ENCODE peak calls at places on chromosome 5, in eight cellular contexts. One of them, this sample, is unnamed.

GRCh38 chr5:151699071-151699901 is 12.6 kb upstream of the SPARC start:
- DNase-seq in central memory CD4-positive, alpha-beta T cell: no peak
- DNase-seq in stimulated activated CD4-positive, alpha-beta T cell treated with anti-CD3 and anti-CD28 coated beads, TNF-alpha, amount 100 ng/mL, for 48 hours: no peak
- DNase-seq in H7: peak
- DNase-seq in heart left ventricle: peak
- DNase-seq in H9: peak
- DNase-seq in HT1080: peak
- DNase-seq in RPMI8226: no peak
- DNase-seq in this sample: peak

GRCh38 chr5:179183481-179183880 is 123.3 kb downstream of the ZNF354C start:
- DNase-seq in central memory CD4-positive, alpha-beta T cell: no peak
- DNase-seq in stimulated activated CD4-positive, alpha-beta T cell treated with anti-CD3 and anti-CD28 coated beads, TNF-alpha, amount 100 ng/mL, for 48 hours: no peak
- DNase-seq in H7: no peak
- DNase-seq in heart left ventricle: no peak
- DNase-seq in H9: no peak
- DNase-seq in HT1080: no peak
- DNase-seq in RPMI8226: no peak
- DNase-seq in this sample: no peak

GRCh38 chr5:64207978-64208377 is 42.3 kb downstream of the RNF180 start:
- DNase-seq in central memory CD4-positive, alpha-beta T cell: no peak
- DNase-seq in stimulated activated CD4-positive, alpha-beta T cell treated with anti-CD3 and anti-CD28 coated beads, TNF-alpha, amount 100 ng/mL, for 48 hours: no peak
- DNase-seq in H7: no peak
- DNase-seq in heart left ventricle: no peak
- DNase-seq in H9: no peak
- DNase-seq in HT1080: peak
- DNase-seq in RPMI8226: peak
- DNase-seq in this sample: no peak

GRCh38 chr5:96733771-96734498 is 71.8 kb downstream of the CAST start:
- DNase-seq in central memory CD4-positive, alpha-beta T cell: no peak
- DNase-seq in stimulated activated CD4-positive, alpha-beta T cell treated with anti-CD3 and anti-CD28 coated beads, TNF-alpha, amount 100 ng/mL, for 48 hours: no peak
- DNase-seq in H7: peak
- DNase-seq in heart left ventricle: no peak
- DNase-seq in H9: peak
- DNase-seq in HT1080: peak
- DNase-seq in RPMI8226: no peak
- DNase-seq in this sample: no peak

GRCh38 chr5:96209829-96210228 is 223.2 kb downstream of the PCSK1 start:
- DNase-seq in central memory CD4-positive, alpha-beta T cell: no peak
- DNase-seq in stimulated activated CD4-positive, alpha-beta T cell treated with anti-CD3 and anti-CD28 coated beads, TNF-alpha, amount 100 ng/mL, for 48 hours: no peak
- DNase-seq in H7: no peak
- DNase-seq in heart left ventricle: no peak
- DNase-seq in H9: no peak
- DNase-seq in HT1080: peak
- DNase-seq in RPMI8226: no peak
- DNase-seq in this sample: no peak

GRCh38 chr5:3886521-3887461 is 291.2 kb downstream of the IRX1 start:
- DNase-seq in central memory CD4-positive, alpha-beta T cell: no peak
- DNase-seq in stimulated activated CD4-positive, alpha-beta T cell treated with anti-CD3 and anti-CD28 coated beads, TNF-alpha, amount 100 ng/mL, for 48 hours: no peak
- DNase-seq in H7: no peak
- DNase-seq in heart left ventricle: no peak
- DNase-seq in H9: no peak
- DNase-seq in HT1080: no peak
- DNase-seq in RPMI8226: no peak
- DNase-seq in this sample: no peak

GRCh38 chr5:60541980-60542379 is 158.0 kb downstream of the DEPDC1B start:
- DNase-seq in central memory CD4-positive, alpha-beta T cell: no peak
- DNase-seq in stimulated activated CD4-positive, alpha-beta T cell treated with anti-CD3 and anti-CD28 coated beads, TNF-alpha, amount 100 ng/mL, for 48 hours: no peak
- DNase-seq in H7: no peak
- DNase-seq in heart left ventricle: no peak
- DNase-seq in H9: no peak
- DNase-seq in HT1080: peak
- DNase-seq in RPMI8226: no peak
- DNase-seq in this sample: no peak

GRCh38 chr5:25435882-25436281 is 791.1 kb upstream of the CDH10 start:
- DNase-seq in central memory CD4-positive, alpha-beta T cell: no peak
- DNase-seq in stimulated activated CD4-positive, alpha-beta T cell treated with anti-CD3 and anti-CD28 coated beads, TNF-alpha, amount 100 ng/mL, for 48 hours: no peak
- DNase-seq in H7: no peak
- DNase-seq in heart left ventricle: no peak
- DNase-seq in H9: no peak
- DNase-seq in HT1080: no peak
- DNase-seq in RPMI8226: no peak
- DNase-seq in this sample: no peak

GRCh38 chr5:80736730-80737129 is 81.9 kb upstream of the DHFR start:
- DNase-seq in central memory CD4-positive, alpha-beta T cell: no peak
- DNase-seq in stimulated activated CD4-positive, alpha-beta T cell treated with anti-CD3 and anti-CD28 coated beads, TNF-alpha, amount 100 ng/mL, for 48 hours: no peak
- DNase-seq in H7: no peak
- DNase-seq in heart left ventricle: no peak
- DNase-seq in H9: no peak
- DNase-seq in HT1080: peak
- DNase-seq in RPMI8226: no peak
- DNase-seq in this sample: no peak

GRCh38 chr5:33457124-33457523 is 16.4 kb downstream of the TARS1 start:
- DNase-seq in central memory CD4-positive, alpha-beta T cell: no peak
- DNase-seq in stimulated activated CD4-positive, alpha-beta T cell treated with anti-CD3 and anti-CD28 coated beads, TNF-alpha, amount 100 ng/mL, for 48 hours: no peak
- DNase-seq in H7: no peak
- DNase-seq in heart left ventricle: no peak
- DNase-seq in H9: no peak
- DNase-seq in HT1080: no peak
- DNase-seq in RPMI8226: no peak
- DNase-seq in this sample: no peak

GRCh38 chr5:67414712-67415111 is 218.1 kb upstream of the CD180 start:
- DNase-seq in central memory CD4-positive, alpha-beta T cell: no peak
- DNase-seq in stimulated activated CD4-positive, alpha-beta T cell treated with anti-CD3 and anti-CD28 coated beads, TNF-alpha, amount 100 ng/mL, for 48 hours: no peak
- DNase-seq in H7: no peak
- DNase-seq in heart left ventricle: no peak
- DNase-seq in H9: peak
- DNase-seq in HT1080: no peak
- DNase-seq in RPMI8226: no peak
- DNase-seq in this sample: no peak

GRCh38 chr5:127944125-127944524 is 139.4 kb upstream of the SLC12A2 start:
- DNase-seq in central memory CD4-positive, alpha-beta T cell: no peak
- DNase-seq in stimulated activated CD4-positive, alpha-beta T cell treated with anti-CD3 and anti-CD28 coated beads, TNF-alpha, amount 100 ng/mL, for 48 hours: no peak
- DNase-seq in H7: no peak
- DNase-seq in heart left ventricle: no peak
- DNase-seq in H9: no peak
- DNase-seq in HT1080: no peak
- DNase-seq in RPMI8226: no peak
- DNase-seq in this sample: no peak

GRCh38 chr5:172860520-172861443 is 26.7 kb downstream of the ERGIC1 start:
- DNase-seq in central memory CD4-positive, alpha-beta T cell: no peak
- DNase-seq in stimulated activated CD4-positive, alpha-beta T cell treated with anti-CD3 and anti-CD28 coated beads, TNF-alpha, amount 100 ng/mL, for 48 hours: no peak
- DNase-seq in H7: peak
- DNase-seq in heart left ventricle: peak
- DNase-seq in H9: no peak
- DNase-seq in HT1080: no peak
- DNase-seq in RPMI8226: no peak
- DNase-seq in this sample: peak

GRCh38 chr5:150066901-150067396 is 19.4 kb downstream of the CSF1R start:
- DNase-seq in central memory CD4-positive, alpha-beta T cell: no peak
- DNase-seq in stimulated activated CD4-positive, alpha-beta T cell treated with anti-CD3 and anti-CD28 coated beads, TNF-alpha, amount 100 ng/mL, for 48 hours: no peak
- DNase-seq in H7: no peak
- DNase-seq in heart left ventricle: no peak
- DNase-seq in H9: no peak
- DNase-seq in HT1080: peak
- DNase-seq in RPMI8226: no peak
- DNase-seq in this sample: peak

GRCh38 chr5:16034640-16035039 is 145.0 kb downstream of the MARCHF11 start:
- DNase-seq in central memory CD4-positive, alpha-beta T cell: no peak
- DNase-seq in stimulated activated CD4-positive, alpha-beta T cell treated with anti-CD3 and anti-CD28 coated beads, TNF-alpha, amount 100 ng/mL, for 48 hours: no peak
- DNase-seq in H7: no peak
- DNase-seq in heart left ventricle: no peak
- DNase-seq in H9: no peak
- DNase-seq in HT1080: no peak
- DNase-seq in RPMI8226: no peak
- DNase-seq in this sample: no peak

GRCh38 chr5:34672196-34672595 is 16.1 kb downstream of the RAI14 start:
- DNase-seq in central memory CD4-positive, alpha-beta T cell: no peak
- DNase-seq in stimulated activated CD4-positive, alpha-beta T cell treated with anti-CD3 and anti-CD28 coated beads, TNF-alpha, amount 100 ng/mL, for 48 hours: no peak
- DNase-seq in H7: no peak
- DNase-seq in heart left ventricle: no peak
- DNase-seq in H9: no peak
- DNase-seq in HT1080: no peak
- DNase-seq in RPMI8226: no peak
- DNase-seq in this sample: no peak

GRCh38 chr5:112087222-112087621 is 330.2 kb upstream of the NREP start:
- DNase-seq in central memory CD4-positive, alpha-beta T cell: no peak
- DNase-seq in stimulated activated CD4-positive, alpha-beta T cell treated with anti-CD3 and anti-CD28 coated beads, TNF-alpha, amount 100 ng/mL, for 48 hours: no peak
- DNase-seq in H7: no peak
- DNase-seq in heart left ventricle: no peak
- DNase-seq in H9: no peak
- DNase-seq in HT1080: no peak
- DNase-seq in RPMI8226: no peak
- DNase-seq in this sample: no peak

GRCh38 chr5:137470111-137470920 is 28.8 kb downstream of the SPOCK1 start:
- DNase-seq in central memory CD4-positive, alpha-beta T cell: no peak
- DNase-seq in stimulated activated CD4-positive, alpha-beta T cell treated with anti-CD3 and anti-CD28 coated beads, TNF-alpha, amount 100 ng/mL, for 48 hours: no peak
- DNase-seq in H7: no peak
- DNase-seq in heart left ventricle: no peak
- DNase-seq in H9: no peak
- DNase-seq in HT1080: peak
- DNase-seq in RPMI8226: no peak
- DNase-seq in this sample: peak

GRCh38 chr5:168002116-168002515 is 289.3 kb upstream of the WWC1 start:
- DNase-seq in central memory CD4-positive, alpha-beta T cell: no peak
- DNase-seq in stimulated activated CD4-positive, alpha-beta T cell treated with anti-CD3 and anti-CD28 coated beads, TNF-alpha, amount 100 ng/mL, for 48 hours: no peak
- DNase-seq in H7: no peak
- DNase-seq in heart left ventricle: no peak
- DNase-seq in H9: no peak
- DNase-seq in HT1080: no peak
- DNase-seq in RPMI8226: no peak
- DNase-seq in this sample: no peak

GRCh38 chr5:150317048-150318003 is 14.6 kb upstream of the ARSI start:
- DNase-seq in central memory CD4-positive, alpha-beta T cell: no peak
- DNase-seq in stimulated activated CD4-positive, alpha-beta T cell treated with anti-CD3 and anti-CD28 coated beads, TNF-alpha, amount 100 ng/mL, for 48 hours: no peak
- DNase-seq in H7: no peak
- DNase-seq in heart left ventricle: no peak
- DNase-seq in H9: peak
- DNase-seq in HT1080: peak
- DNase-seq in RPMI8226: no peak
- DNase-seq in this sample: no peak

GRCh38 chr5:112863549-112863948 is 2.5 kb downstream of the SRP19 start:
- DNase-seq in central memory CD4-positive, alpha-beta T cell: no peak
- DNase-seq in stimulated activated CD4-positive, alpha-beta T cell treated with anti-CD3 and anti-CD28 coated beads, TNF-alpha, amount 100 ng/mL, for 48 hours: no peak
- DNase-seq in H7: no peak
- DNase-seq in heart left ventricle: peak
- DNase-seq in H9: no peak
- DNase-seq in HT1080: no peak
- DNase-seq in RPMI8226: no peak
- DNase-seq in this sample: no peak

GRCh38 chr5:140240987-140241706 is 61.8 kb downstream of the PFDN1 start:
- DNase-seq in central memory CD4-positive, alpha-beta T cell: no peak
- DNase-seq in stimulated activated CD4-positive, alpha-beta T cell treated with anti-CD3 and anti-CD28 coated beads, TNF-alpha, amount 100 ng/mL, for 48 hours: no peak
- DNase-seq in H7: peak
- DNase-seq in heart left ventricle: peak
- DNase-seq in H9: peak
- DNase-seq in HT1080: peak
- DNase-seq in RPMI8226: peak
- DNase-seq in this sample: peak